ENCODE peak calls at places on chromosome 22, in four cellular contexts. X is foreskin fibroblast; W is CD4-positive, alpha-beta memory T cell; D is fibroblast of lung. T is an unnamed sample.

GRCh38 chr22:10741210-10741609 is 4786.8 kb upstream of the OR11H1 start:
- DNase-seq in X (no peak), W (no peak), D (no peak), T (no peak)

GRCh38 chr22:37752189-37753061 is 55.3 kb upstream of the GCAT start:
- DNase-seq in X (peak; percentile 99), W (no peak), D (peak; percentile 90), T (no peak)

GRCh38 chr22:16824718-16825687 is at the start of gene XKR3:
- DNase-seq in X (no peak), W (no peak), D (no peak), T (no peak)

GRCh38 chr22:28021998-28022660 is 103.1 kb upstream of the PITPNB start:
- DNase-seq in X (no peak), W (no peak), D (no peak), T (no peak)

GRCh38 chr22:30872282-30873041 is 96.1 kb downstream of the MORC2 start:
- DNase-seq in X (peak; percentile 23), W (no peak), D (no peak), T (no peak)

GRCh38 chr22:47484960-47485571 is 722.6 kb downstream of the TBC1D22A start:
- DNase-seq in X (no peak), W (no peak), D (no peak), T (no peak)

GRCh38 chr22:37193629-37194191 is 5.7 kb upstream of the C1QTNF6 start:
- DNase-seq in X (peak; percentile 50), W (peak; percentile 63), D (peak; percentile 22), T (peak; percentile 22)

GRCh38 chr22:22705328-22706100 is 61.1 kb downstream of the GGTLC2 start:
- DNase-seq in X (no peak), W (no peak), D (no peak), T (no peak)

GRCh38 chr22:28894793-28895192 is 11.4 kb downstream of the ZNRF3 start:
- DNase-seq in X (no peak), W (no peak), D (no peak), T (no peak)

GRCh38 chr22:25736378-25737011 is 5.5 kb upstream of the MYO18B start:
- DNase-seq in X (no peak), W (no peak), D (no peak), T (no peak)

GRCh38 chr22:48270731-48271130 is 1508.3 kb downstream of the TBC1D22A start:
- DNase-seq in X (no peak), W (no peak), D (no peak), T (no peak)

GRCh38 chr22:37968452-37969251 is 15.2 kb downstream of the POLR2F start:
- DNase-seq in X (no peak), W (no peak), D (no peak), T (no peak)

GRCh38 chr22:41285441-41285819 is 557 bp downstream of the RANGAP1 start:
- DNase-seq in X (peak; percentile 98), W (peak; percentile 98), D (peak; percentile 94), T (peak; percentile 82)

GRCh38 chr22:22681221-22681739 is 36.9 kb downstream of the GGTLC2 start:
- DNase-seq in X (peak; percentile 39), W (no peak), D (peak; percentile 11), T (no peak)

GRCh38 chr22:17665248-17665647 is 26.7 kb downstream of the BCL2L13 start:
- DNase-seq in X (no peak), W (no peak), D (no peak), T (no peak)

GRCh38 chr22:35549338-35549737 is 8.7 kb downstream of the RASD2 start:
- DNase-seq in X (no peak), W (no peak), D (no peak), T (no peak)

GRCh38 chr22:36461665-36462474 is 19.6 kb downstream of the TXN2 start:
- DNase-seq in X (peak; percentile 81), W (no peak), D (peak; percentile 97), T (no peak)

GRCh38 chr22:38080847-38081635 is 2.9 kb downstream of the SLC16A8 start:
- DNase-seq in X (peak; percentile 66), W (no peak), D (peak; percentile 41), T (no peak)

GRCh38 chr22:46007848-46008261 is 30.9 kb upstream of the WNT7B start:
- DNase-seq in X (peak; percentile 96), W (no peak), D (peak; percentile 98), T (no peak)

GRCh38 chr22:28116261-28116673 is 197.2 kb upstream of the PITPNB start:
- DNase-seq in X (peak; percentile 94), W (no peak), D (peak; percentile 99), T (no peak)

GRCh38 chr22:37309221-37310074 is 27.1 kb downstream of the CYTH4 start:
- DNase-seq in X (no peak), W (peak; percentile 72), D (no peak), T (peak; percentile 33)

GRCh38 chr22:37051629-37052385 is at the start of gene KCTD17:
- DNase-seq in X (peak; percentile 92), W (peak; percentile 58), D (peak; percentile 68), T (peak; percentile 58)

GRCh38 chr22:19687561-19688300 is 26.6 kb upstream of the SEPTIN5 start:
- DNase-seq in X (no peak), W (no peak), D (no peak), T (no peak)

GRCh38 chr22:49251371-49251770 is 576.3 kb downstream of the BRD1 start:
- DNase-seq in X (no peak), W (no peak), D (no peak), T (no peak)

GRCh38 chr22:23270798-23271596 is 90.7 kb downstream of the BCR start:
- DNase-seq in X (no peak), W (no peak), D (no peak), T (no peak)

GRCh38 chr22:16608931-16609330 is 16.3 kb upstream of the CCT8L2 start:
- DNase-seq in X (peak; percentile 5), W (no peak), D (no peak), T (no peak)

GRCh38 chr22:31077681-31078080 is 3.4 kb upstream of the SMTN start:
- DNase-seq in X (no peak), W (no peak), D (no peak), T (no peak)

GRCh38 chr22:29313126-29314071 is 2.1 kb downstream of the RASL10A start:
- DNase-seq in X (peak; percentile 55), W (peak; percentile 33), D (no peak), T (no peak)

GRCh38 chr22:11598492-11599440 is 3929.2 kb upstream of the OR11H1 start:
- DNase-seq in X (no peak), W (no peak), D (no peak), T (no peak)

GRCh38 chr22:30602049-30602448 is 4.9 kb upstream of the TCN2 start:
- DNase-seq in X (peak; percentile 41), W (no peak), D (peak; percentile 23), T (peak; percentile 9)

GRCh38 chr22:46758867-46759290 is 3.6 kb upstream of the TBC1D22A start:
- DNase-seq in X (peak; percentile 83), W (peak; percentile 55), D (peak; percentile 58), T (peak; percentile 43)

DNA sequence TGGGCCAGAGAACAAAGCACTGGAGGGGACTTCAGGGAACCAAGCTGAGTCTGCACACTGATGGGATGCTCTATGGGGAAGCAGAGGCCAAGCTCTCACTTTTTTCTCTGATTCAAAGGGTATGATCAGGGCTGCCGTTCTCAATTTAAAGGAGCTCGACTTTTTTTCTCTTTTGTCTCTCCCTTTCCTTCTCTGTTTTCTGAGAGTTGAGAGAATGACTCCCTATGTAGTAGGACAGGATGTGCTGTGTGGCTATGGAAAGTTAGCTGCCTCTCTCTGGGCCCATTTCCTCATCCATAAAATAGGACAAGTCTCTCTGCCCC is 7.9 kb downstream of the ADORA2A start:
- DNase-seq in X (no peak), W (no peak), D (no peak), T (no peak)
- H3K4me3 ChIP-seq in X (no peak overlapping the region), W (peak overlapping the region; percentile 16), D (no peak overlapping the region), T (peak overlapping the region; percentile 38)

GRCh38 chr22:20903093-20903492 is 14.1 kb upstream of the CRKL start:
- DNase-seq in X (no peak), W (no peak), D (no peak), T (no peak)

GRCh38 chr22:20905415-20906386 is 11.5 kb upstream of the CRKL start:
- DNase-seq in X (peak; percentile 52), W (no peak), D (no peak), T (no peak)

GRCh38 chr22:20904980-20905355 is 12.2 kb upstream of the CRKL start:
- DNase-seq in X (no peak), W (no peak), D (no peak), T (no peak)

GRCh38 chr22:20906387-20906767 is 10.8 kb upstream of the CRKL start:
- DNase-seq in X (no peak), W (no peak), D (no peak), T (no peak)

GRCh38 chr22:20904008-20904979 is 12.9 kb upstream of the CRKL start:
- DNase-seq in X (peak; percentile 97), W (no peak), D (peak; percentile 96), T (no peak)
- H3K4me3 ChIP-seq in X (no peak overlapping the region), W (no peak overlapping the region), D (no peak overlapping the region), T (no peak overlapping the region)

GRCh38 chr22:42932857-42933782 is 76.0 kb upstream of the ARFGAP3 start:
- DNase-seq in X (peak; percentile 27), W (no peak), D (peak; percentile 50), T (no peak)
- H3K4me3 ChIP-seq in X (peak overlapping the region; percentile 29), W (no peak overlapping the region), D (peak overlapping the region; percentile 6), T (no peak overlapping the region)

DNA sequence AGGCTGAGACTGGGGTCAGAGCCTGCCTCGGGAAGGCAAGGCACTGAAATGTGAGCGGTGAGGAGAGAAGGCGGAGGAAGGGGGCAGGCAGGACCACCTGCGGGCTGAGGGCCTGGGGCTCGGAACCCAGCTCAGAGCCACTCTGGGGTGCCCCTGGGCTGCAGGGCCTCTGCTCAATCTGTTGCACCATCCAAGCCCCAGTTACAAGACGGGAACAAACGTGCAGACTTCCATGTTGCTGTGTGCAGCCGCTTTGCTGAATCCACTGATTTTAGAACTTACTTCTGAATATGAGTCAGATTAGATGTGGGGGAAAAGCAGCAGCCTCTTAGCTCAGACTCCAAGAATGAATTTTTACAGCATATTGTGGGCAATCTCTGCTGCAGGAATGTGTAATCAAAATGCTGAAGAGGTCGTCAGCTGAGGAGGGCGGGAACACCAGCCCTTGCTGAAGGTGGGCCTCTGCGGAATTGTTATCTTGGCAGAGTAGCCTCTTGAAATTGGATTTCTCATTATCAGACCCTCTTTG is 21.6 kb downstream of the PARVG start:
- DNase-seq in X (peak; percentile 59), W (no peak), D (peak; percentile 92), T (no peak)
- H3K4me3 ChIP-seq in X (no peak overlapping the region), W (no peak overlapping the region), D (no peak overlapping the region), T (no peak overlapping the region)

DNA sequence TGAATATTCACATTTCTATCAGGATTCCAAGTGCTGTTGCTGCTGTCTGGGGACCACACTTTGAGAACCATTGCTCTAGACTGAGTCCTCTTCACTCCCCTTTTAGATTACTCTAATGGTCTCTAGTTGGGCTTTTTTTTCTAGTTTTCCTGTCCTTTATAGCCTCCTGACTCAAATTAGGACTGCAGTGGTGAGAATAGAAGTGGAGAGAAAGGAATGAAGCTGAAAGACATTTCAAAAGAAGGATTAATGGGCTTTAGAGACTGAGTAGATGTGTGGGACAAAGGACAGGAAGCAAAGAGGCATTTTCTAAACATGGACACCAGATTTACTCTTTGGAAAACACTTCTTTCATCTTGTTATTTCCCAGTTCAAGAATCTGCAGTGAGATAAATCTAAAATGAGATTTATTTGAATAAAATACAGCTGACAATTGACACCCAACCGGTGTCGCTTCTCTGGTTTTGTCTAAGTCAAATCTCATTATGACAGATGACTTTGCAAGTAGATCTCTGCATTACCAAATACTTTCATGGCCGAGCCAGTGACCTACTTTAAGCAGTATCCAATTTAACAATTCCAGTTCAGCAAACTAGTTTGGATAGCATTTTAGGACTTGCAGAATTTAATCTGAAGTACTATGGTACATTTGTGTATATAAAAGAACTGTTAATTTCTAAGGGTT is 76.2 kb upstream of the TNRC6B start:
- DNase-seq in X (no peak), W (no peak), D (no peak), T (no peak)
- H3K4me3 ChIP-seq in X (no peak overlapping the region), W (no peak overlapping the region), D (no peak overlapping the region), T (no peak overlapping the region)